ENCODE peak calls at places on chromosomes 4 and X, in six cellular contexts. G is H9, C is IMR-90, P is neuronal stem cell, E is H1, H is mesenchymal stem cell. Z is an unnamed sample.

GRCh38 chr4:2186133-2186864 is 55.6 kb downstream of the HAUS3 start:
- DNase-seq in G (peak), C (peak), P (no peak), E (no peak), H (peak), Z (peak)

GRCh38 chr4:139843643-139844042 is 178.0 kb downstream of the MGST2 start:
- DNase-seq in G (no peak), C (no peak), P (no peak), E (no peak), H (no peak), Z (no peak)

GRCh38 chr4:1006856-1007255 is 4.6 kb upstream of the FGFRL1 start:
- DNase-seq in G (no peak), C (no peak), P (no peak), E (no peak), H (no peak), Z (no peak)

GRCh38 chrX:10467793-10468192 is 152.6 kb downstream of the MID1 start:
- DNase-seq in G (no peak), C (peak), P (no peak), E (no peak), H (peak), Z (no peak)

GRCh38 chr4:40685300-40685699 is 55.6 kb upstream of the RBM47 start:
- DNase-seq in G (no peak), C (peak), P (no peak), E (no peak), H (peak), Z (peak)

GRCh38 chr4:2258091-2259035 is 3.5 kb downstream of the MXD4 start:
- DNase-seq in G (no peak), C (no peak), P (no peak), E (no peak), H (no peak), Z (no peak)

GRCh38 chr4:143713556-143714289 is 13.2 kb upstream of the FREM3 start:
- DNase-seq in G (no peak), C (no peak), P (no peak), E (no peak), H (no peak), Z (no peak)

GRCh38 chrX:143466130-143466529 is 51.1 kb downstream of the SPANXN3 start:
- DNase-seq in G (no peak), C (no peak), P (no peak), E (no peak), H (no peak), Z (no peak)

GRCh38 chrX:100411802-100412333 is 1.8 kb upstream of the PCDH19 start:
- DNase-seq in G (no peak), C (no peak), P (no peak), E (no peak), H (no peak), Z (peak)

GRCh38 chrX:2696698-2697215 is 5.7 kb downstream of the CD99 start:
- DNase-seq in G (no peak), C (peak), P (no peak), E (no peak), H (peak), Z (no peak)

GRCh38 chr4:6541789-6542188 is 33.2 kb upstream of the MAN2B2 start:
- DNase-seq in G (no peak), C (no peak), P (no peak), E (no peak), H (no peak), Z (no peak)

GRCh38 chr4:6539009-6539764 is 35.8 kb upstream of the MAN2B2 start:
- DNase-seq in G (no peak), C (no peak), P (no peak), E (no peak), H (no peak), Z (no peak)

GRCh38 chr4:6538586-6538985 is 36.4 kb upstream of the MAN2B2 start:
- DNase-seq in G (no peak), C (no peak), P (no peak), E (no peak), H (no peak), Z (no peak)

GRCh38 chr4:6542951-6543350 is 32.0 kb upstream of the MAN2B2 start:
- DNase-seq in G (no peak), C (no peak), P (no peak), E (no peak), H (no peak), Z (no peak)

GRCh38 chr4:6540879-6541278 is 34.1 kb upstream of the MAN2B2 start:
- DNase-seq in G (no peak), C (no peak), P (no peak), E (no peak), H (no peak), Z (no peak)
- H3K4ac ChIP-seq in G (no peak), C (no peak), P (no peak), E (no peak), H (no peak), Z (no peak)

DNA sequence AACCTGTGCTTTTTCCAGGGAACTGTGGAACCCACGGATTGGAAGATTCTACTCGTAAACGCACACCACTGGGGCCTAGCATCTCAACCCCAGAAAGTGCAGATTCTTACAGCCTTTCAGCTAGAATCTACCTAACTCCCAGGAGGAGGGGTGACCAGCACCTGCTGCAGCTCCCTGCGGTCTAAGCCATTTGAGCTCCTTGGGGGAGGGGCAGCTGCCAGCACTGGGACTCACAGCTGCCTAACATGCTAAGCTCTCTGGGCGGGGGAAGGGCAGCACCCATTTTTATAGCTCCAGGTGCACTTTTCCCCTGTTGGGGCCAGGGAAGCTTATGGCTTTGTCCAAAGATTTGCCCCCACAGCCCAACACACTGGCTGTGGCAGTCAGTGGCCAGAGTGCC is 595.7 kb upstream of the EPHA5 start:
- DNase-seq in G (peak), C (no peak), P (no peak), E (peak), H (no peak), Z (no peak)
- H4K91ac ChIP-seq in G (no peak), C (no peak), P (no peak), E (no peak), H (no peak), Z (no peak)

GRCh38 chr4:15655223-15656037 is at the start of gene FBXL5:
- DNase-seq in G (peak), C (peak), P (peak), E (no peak), H (peak), Z (peak)
- H3K4ac ChIP-seq in G (peak), C (peak), P (peak), E (peak), H (peak), Z (peak)

GRCh38 chrX:77694491-77694890 is 91.5 kb downstream of the ATRX start:
- DNase-seq in G (no peak), C (no peak), P (no peak), E (no peak), H (no peak), Z (no peak)

GRCh38 chrX:77698242-77698641 is 87.8 kb downstream of the ATRX start:
- DNase-seq in G (no peak), C (no peak), P (no peak), E (no peak), H (no peak), Z (no peak)

GRCh38 chrX:77689376-77689775 is 96.6 kb downstream of the ATRX start:
- DNase-seq in G (no peak), C (no peak), P (no peak), E (no peak), H (no peak), Z (no peak)

GRCh38 chrX:77691916-77692315 is 94.1 kb downstream of the ATRX start:
- DNase-seq in G (no peak), C (no peak), P (no peak), E (no peak), H (no peak), Z (no peak)

DNA sequence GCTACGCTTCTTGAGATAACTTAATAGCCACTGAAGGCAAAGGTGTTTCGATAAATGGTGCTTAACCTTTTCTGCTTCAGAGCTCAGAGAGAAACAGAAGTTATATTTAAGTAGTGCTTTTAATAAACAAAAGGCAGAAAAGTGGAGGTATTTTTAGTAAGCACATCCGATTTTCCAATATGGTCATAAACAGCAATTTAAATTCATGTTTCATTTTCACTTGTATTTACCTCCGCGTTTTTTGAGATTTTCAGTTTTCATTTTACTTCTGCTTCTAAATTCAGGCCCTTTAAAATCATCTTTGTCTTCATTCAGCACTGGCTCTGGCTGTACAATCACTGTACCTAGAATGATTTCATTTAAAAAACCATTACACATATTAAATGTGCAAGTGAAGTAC is 92.4 kb downstream of the ATRX start:
- DNase-seq in G (no peak), C (no peak), P (no peak), E (no peak), H (no peak), Z (no peak)
- H4K91ac ChIP-seq in G (no peak), C (no peak), P (no peak), E (no peak), H (no peak), Z (no peak)

DNA sequence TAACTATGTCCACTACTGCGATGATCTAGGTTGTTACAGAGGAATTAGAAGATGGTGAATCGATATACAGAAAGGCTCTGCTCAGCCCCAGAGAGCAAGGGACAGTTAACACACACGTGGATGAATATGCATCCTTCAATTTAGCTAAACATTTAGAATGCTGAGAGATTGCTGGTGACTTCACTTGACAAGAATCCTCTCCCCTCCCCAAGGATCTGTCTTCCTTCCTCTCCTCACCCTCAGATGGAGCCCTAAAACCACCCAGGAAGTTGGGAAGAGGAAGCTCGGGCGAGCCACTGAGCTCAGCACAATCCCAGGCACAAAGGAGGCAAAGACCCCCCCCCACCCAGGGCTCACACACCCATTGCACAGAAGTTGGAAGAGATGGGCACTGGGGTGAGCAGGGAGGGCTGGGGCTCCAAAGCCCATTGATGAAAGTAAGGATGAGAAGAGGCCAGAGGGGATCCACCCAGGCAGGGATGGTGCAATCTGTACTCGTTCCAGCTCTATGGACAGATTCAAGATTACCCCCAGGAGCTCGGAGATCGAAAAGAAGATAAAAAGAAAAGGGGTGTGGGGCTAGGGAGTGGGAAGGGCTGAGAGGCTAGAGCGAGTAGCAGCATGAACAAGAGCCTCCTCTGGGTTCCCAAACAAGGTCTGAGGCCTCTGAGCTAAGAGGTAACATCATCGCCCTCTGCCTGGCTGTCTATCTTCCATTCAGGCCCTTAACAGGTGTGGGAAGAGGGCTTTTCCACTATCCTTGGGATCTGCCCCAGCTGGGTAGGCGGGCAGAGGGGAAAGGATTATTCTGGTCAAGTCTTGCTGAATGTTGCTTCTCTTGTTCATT is 1.3 kb downstream of the TFE3 start:
- DNase-seq in G (no peak), C (peak), P (no peak), E (no peak), H (peak), Z (peak)
- H3K4ac ChIP-seq in G (no peak), C (peak), P (no peak), E (no peak), H (peak), Z (peak)

DNA sequence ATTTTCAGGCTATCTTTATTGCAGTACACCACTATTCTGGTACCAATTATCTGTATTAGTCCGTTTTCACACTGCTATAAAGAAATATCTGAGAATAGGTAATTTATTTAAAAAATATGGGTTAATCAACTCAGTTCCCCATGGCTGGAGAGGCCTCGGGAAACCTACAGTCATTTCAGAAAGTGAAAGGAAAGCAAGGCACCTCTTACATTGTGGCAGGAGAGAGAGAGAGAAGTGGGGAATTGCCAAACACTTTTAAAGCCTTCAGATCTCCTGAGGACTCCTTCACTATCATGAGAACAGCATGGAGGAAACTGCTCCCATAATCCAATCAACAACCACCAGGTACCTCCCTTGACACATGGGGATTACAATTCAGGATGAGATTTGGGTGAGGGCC is 54.7 kb downstream of the AMER1 start:
- DNase-seq in G (no peak), C (no peak), P (no peak), E (no peak), H (no peak), Z (no peak)
- H4K91ac ChIP-seq in G (no peak), C (no peak), P (no peak), E (no peak), H (no peak), Z (no peak)

GRCh38 chr4:55308071-55308470 is 38.0 kb upstream of the SRD5A3 start:
- DNase-seq in G (no peak), C (no peak), P (no peak), E (no peak), H (no peak), Z (no peak)

DNA sequence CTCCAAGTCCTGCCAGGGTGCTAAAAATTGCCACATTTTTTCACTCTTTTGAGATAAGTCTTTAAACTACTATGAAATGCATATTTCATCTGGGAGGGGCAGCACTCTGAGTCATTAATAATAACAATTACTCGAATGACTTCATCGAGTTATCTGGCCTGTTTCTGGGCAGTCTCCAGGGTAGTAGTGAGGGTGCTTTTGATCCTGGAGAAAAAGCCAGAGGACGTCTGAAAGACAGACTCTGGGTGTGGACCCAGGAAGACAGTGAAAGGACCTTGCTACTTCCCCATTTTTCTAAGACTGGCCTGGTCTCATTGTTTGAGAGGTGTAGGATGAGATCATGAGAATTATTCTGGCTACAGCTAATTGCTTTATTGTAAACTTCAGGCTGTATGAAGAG is 42.2 kb upstream of the SRD5A3 start:
- DNase-seq in G (no peak), C (peak), P (no peak), E (no peak), H (peak), Z (peak)
- H3K4ac ChIP-seq in G (no peak), C (no peak), P (no peak), E (no peak), H (no peak), Z (no peak)

DNA sequence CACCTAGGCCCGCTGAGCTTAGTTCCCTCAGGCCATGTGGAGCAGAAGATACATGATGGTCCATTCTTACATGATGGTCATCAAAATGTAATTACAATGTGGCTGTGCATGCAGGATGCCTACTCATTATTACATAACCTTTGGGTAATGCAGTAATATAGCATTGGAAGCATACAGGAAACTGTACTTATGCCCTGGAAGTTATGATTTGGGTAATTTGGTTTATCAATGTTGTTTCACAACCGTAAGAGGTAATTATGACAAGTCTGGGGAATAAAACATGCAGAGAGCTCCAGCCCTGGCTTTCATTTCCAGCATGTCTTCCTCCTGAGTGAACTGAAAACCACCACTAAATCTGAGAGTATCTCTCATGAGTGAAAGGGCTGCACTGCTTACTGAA is 67.1 kb upstream of the AGA start:
- DNase-seq in G (no peak), C (no peak), P (no peak), E (no peak), H (no peak), Z (no peak)
- H4K91ac ChIP-seq in G (no peak), C (no peak), P (no peak), E (no peak), H (no peak), Z (no peak)

GRCh38 chr4:118076958-118077766 is 42.9 kb downstream of the NDST3 start:
- DNase-seq in G (peak), C (peak), P (no peak), E (no peak), H (peak), Z (peak)
- H3K4ac ChIP-seq in G (no peak), C (no peak), P (no peak), E (no peak), H (no peak), Z (no peak)

GRCh38 chr4:151962138-151962845 is 201.5 kb upstream of the GATB start:
- DNase-seq in G (no peak), C (no peak), P (no peak), E (no peak), H (no peak), Z (no peak)

GRCh38 chr4:151955721-151956340 is 195.0 kb upstream of the GATB start:
- DNase-seq in G (no peak), C (peak), P (no peak), E (no peak), H (peak), Z (no peak)

GRCh38 chr4:151957163-151957562 is 196.4 kb upstream of the GATB start:
- DNase-seq in G (peak), C (no peak), P (peak), E (peak), H (peak), Z (peak)

GRCh38 chr4:151961456-151961855 is 200.6 kb upstream of the GATB start:
- DNase-seq in G (no peak), C (no peak), P (no peak), E (no peak), H (no peak), Z (no peak)

DNA sequence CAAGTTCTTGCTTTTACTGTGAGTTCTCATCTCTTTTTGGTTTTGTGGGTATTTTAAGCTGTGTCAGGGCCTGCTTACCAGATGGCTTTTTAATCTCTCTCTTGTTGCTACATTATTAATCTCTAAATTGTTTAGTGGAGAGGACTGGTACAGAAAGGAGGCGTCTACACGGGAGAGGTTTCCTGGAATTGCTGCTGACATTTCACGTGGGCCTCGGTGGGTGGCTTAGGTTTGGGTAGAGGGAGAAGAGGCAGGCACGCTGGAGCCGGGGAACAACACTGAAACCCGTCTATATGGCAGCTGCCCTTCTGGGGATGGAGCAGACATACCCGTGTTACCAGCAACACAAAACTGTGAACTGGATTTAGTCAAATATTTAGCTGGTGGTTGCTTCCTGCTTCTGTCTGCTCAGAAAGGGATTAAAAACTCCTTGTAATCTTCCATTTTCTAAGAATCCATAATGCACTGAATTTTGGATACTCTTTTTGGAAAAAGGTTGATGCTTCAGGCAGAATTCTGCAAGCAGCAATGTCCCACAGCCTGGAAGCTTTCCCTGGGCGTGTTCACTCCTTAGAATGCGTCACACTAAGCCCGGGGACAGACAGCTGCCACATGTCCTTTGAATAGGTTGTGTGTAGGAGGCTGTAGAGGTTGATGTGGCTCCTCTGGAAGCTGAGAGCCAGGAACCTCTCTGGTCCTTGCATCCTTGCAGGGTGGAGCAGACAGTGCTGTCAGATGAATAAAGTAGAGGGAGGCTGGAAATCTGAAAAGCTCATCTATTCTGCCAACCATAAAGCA is 199.8 kb upstream of the GATB start:
- DNase-seq in G (no peak), C (no peak), P (no peak), E (no peak), H (no peak), Z (no peak)
- H4K91ac ChIP-seq in G (no peak), C (no peak), P (no peak), E (no peak), H (no peak), Z (no peak)

Z was measured in trophoblast cell.